ENCODE peak calls at places on chromosomes 4 and X, in six cellular contexts. Z, Y, S, O, W and P are unnamed samples.

GRCh38 chr4:139509727-139510410 is 46.1 kb downstream of the SETD7 start:
- DNase-seq in Z (no peak), Y (peak; percentile 53), S (no peak), O (no peak), W (peak; percentile 29), P (no peak)

GRCh38 chr4:187615972-187616371 is 379.6 kb upstream of the ZFP42 start:
- DNase-seq in Z (no peak), Y (no peak), S (no peak), O (no peak), W (no peak), P (no peak)

GRCh38 chr4:10926025-10926424 is 241.5 kb upstream of the CLNK start:
- DNase-seq in Z (no peak), Y (no peak), S (no peak), O (no peak), W (no peak), P (no peak)

GRCh38 chr4:95224402-95224801 is 324.4 kb downstream of the UNC5C start:
- DNase-seq in Z (no peak), Y (no peak), S (no peak), O (no peak), W (no peak), P (no peak)

GRCh38 chr4:168978001-168978700 is 31.9 kb downstream of the CBR4 start:
- DNase-seq in Z (peak; percentile 68), Y (peak; percentile 38), S (no peak), O (no peak), W (no peak), P (no peak)

GRCh38 chr4:67765401-67765800 is 11.2 kb upstream of the GNRHR start:
- DNase-seq in Z (peak; percentile 29), Y (no peak), S (no peak), O (no peak), W (no peak), P (no peak)

GRCh38 chr4:129240816-129241215 is 144.9 kb downstream of the C4orf33 start:
- DNase-seq in Z (no peak), Y (no peak), S (no peak), O (no peak), W (no peak), P (no peak)

GRCh38 chr4:78650106-78651021 is 98.8 kb downstream of the ANXA3 start:
- DNase-seq in Z (peak; percentile 86), Y (no peak), S (peak; percentile 40), O (no peak), W (peak; percentile 38), P (no peak)

GRCh38 chrX:154516655-154517100 is 646 bp upstream of the FAM3A start:
- DNase-seq in Z (peak; percentile 54), Y (no peak), S (no peak), O (no peak), W (no peak), P (no peak)

GRCh38 chr4:77938560-77938959 is 75.9 kb downstream of the MRPL1 start:
- DNase-seq in Z (no peak), Y (no peak), S (no peak), O (no peak), W (no peak), P (no peak)

GRCh38 chrX:19793471-19793870 is 93.9 kb downstream of the SH3KBP1 start:
- DNase-seq in Z (no peak), Y (no peak), S (no peak), O (no peak), W (no peak), P (no peak)

GRCh38 chr4:178136736-178137345 is 694.6 kb upstream of the AGA start:
- DNase-seq in Z (no peak), Y (no peak), S (no peak), O (no peak), W (no peak), P (no peak)

GRCh38 chr4:98501383-98501782 is 157.0 kb downstream of the TSPAN5 start:
- DNase-seq in Z (no peak), Y (no peak), S (no peak), O (no peak), W (no peak), P (no peak)
- TF ChIP-seq BHLHE40 in Z (no peak), Y (no peak), S (no peak), O (no peak), W (no peak), P (no peak)

GRCh38 chr4:2623442-2623841 is 87.0 kb downstream of the FAM193A start:
- DNase-seq in Z (no peak), Y (no peak), S (no peak), O (no peak), W (no peak), P (no peak)
- TF ChIP-seq BHLHE40 in Z (no peak), Y (no peak), S (no peak), O (no peak), W (no peak), P (no peak)

DNA sequence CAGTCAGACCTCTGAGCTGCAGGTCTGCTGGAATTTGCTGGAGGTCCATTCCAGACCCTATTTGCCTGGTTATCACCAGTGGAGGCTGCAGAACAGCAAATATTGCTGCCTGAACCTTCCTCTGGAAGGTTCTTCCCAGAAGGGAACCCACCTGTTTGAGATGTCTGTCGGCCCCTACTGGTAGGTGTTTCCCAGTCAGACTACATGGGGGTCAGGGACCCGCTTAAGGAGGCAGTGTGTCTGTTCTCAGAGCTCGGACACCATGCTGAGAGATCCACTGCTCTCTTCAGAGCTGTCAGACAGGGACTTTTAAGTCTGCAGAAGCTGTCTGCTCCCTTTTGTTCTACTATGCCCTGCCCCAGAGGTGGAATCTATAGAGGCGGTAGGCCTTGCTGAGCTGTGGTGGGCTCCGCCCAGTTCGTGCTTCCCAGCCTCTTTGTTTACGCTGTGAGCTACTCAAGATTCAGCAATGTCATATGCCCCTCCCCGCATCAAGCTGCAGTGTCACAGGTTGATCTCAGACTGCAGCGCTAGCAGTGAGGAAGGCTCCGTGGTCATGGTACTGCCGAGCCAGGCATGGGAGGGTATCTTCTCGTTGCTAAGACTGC is 44.1 kb upstream of the KDR start:
- DNase-seq in Z (peak; percentile 50), Y (peak; percentile 18), S (no peak), O (no peak), W (peak; percentile 13), P (no peak)
- TF ChIP-seq BHLHE40 in Z (no peak), Y (no peak), S (no peak), O (no peak), W (no peak), P (no peak)

GRCh38 chr4:87983996-87984395 is 8.5 kb downstream of the SPP1 start:
- DNase-seq in Z (no peak), Y (no peak), S (no peak), O (no peak), W (no peak), P (no peak)
- TF ChIP-seq BHLHE40 in Z (no peak), Y (no peak), S (no peak), O (no peak), W (no peak), P (no peak)

DNA sequence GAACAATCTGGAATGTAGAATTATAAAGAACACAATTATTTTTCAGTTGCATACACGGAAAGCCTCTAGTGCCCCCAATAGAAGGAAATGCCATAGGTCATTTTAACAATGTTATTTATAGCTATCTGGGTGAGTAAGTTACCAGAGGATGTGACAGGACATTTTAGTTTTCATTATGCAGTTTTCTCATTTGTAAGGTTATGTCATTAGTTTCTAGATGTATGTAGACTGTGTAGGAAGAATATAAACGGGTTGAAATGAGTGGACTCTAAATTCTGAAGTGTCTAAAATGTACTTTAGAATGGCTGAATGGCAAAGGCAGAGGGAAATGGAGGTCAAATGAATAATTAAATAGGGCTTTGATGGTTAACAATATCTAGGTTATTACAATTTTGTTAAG is 213.3 kb downstream of the DTHD1 start:
- DNase-seq in Z (no peak), Y (no peak), S (no peak), O (no peak), W (no peak), P (no peak)
- TF ChIP-seq BHLHE40 in Z (no peak), Y (no peak), S (no peak), O (no peak), W (no peak), P (no peak)